ENCODE peak calls at places on chromosomes 12 and 14, in seven cellular contexts. One of them, this sample, is unnamed.

GRCh38 chr12:24960222-24960855 is 11.4 kb upstream of the BCAT1 start:
- DNase-seq in NCI-H2171 treated with DMSO at 0.1 percent for 48 hours: peak; percentile 29
- DNase-seq in tibial artery: no peak
- DNase-seq in NCI-H1417: peak; percentile 11
- DNase-seq in T-helper 9 cell: no peak
- DNase-seq in choroid plexus epithelial cell: peak; percentile 81
- DNase-seq in ELR: peak; percentile 78
- DNase-seq in this sample: peak; percentile 47

GRCh38 chr12:32296541-32296940 is 102.8 kb upstream of the FGD4 start:
- DNase-seq in NCI-H2171 treated with DMSO at 0.1 percent for 48 hours: no peak
- DNase-seq in tibial artery: no peak
- DNase-seq in NCI-H1417: no peak
- DNase-seq in T-helper 9 cell: no peak
- DNase-seq in choroid plexus epithelial cell: peak; percentile 25
- DNase-seq in ELR: no peak
- DNase-seq in this sample: no peak

GRCh38 chr12:91687052-91688017 is 458.3 kb downstream of the BTG1 start:
- DNase-seq in NCI-H2171 treated with DMSO at 0.1 percent for 48 hours: no peak
- DNase-seq in tibial artery: no peak
- DNase-seq in NCI-H1417: no peak
- DNase-seq in T-helper 9 cell: peak; percentile 0
- DNase-seq in choroid plexus epithelial cell: peak; percentile 9
- DNase-seq in ELR: no peak
- DNase-seq in this sample: peak; percentile 61

GRCh38 chr12:30989754-30990153 is 63.2 kb downstream of the TSPAN11 start:
- DNase-seq in NCI-H2171 treated with DMSO at 0.1 percent for 48 hours: peak; percentile 88
- DNase-seq in tibial artery: no peak
- DNase-seq in NCI-H1417: peak; percentile 43
- DNase-seq in T-helper 9 cell: no peak
- DNase-seq in choroid plexus epithelial cell: peak; percentile 24
- DNase-seq in ELR: peak; percentile 28
- DNase-seq in this sample: no peak

GRCh38 chr14:32762886-32763285 is 175.8 kb upstream of the NPAS3 start:
- DNase-seq in NCI-H2171 treated with DMSO at 0.1 percent for 48 hours: no peak
- DNase-seq in tibial artery: no peak
- DNase-seq in NCI-H1417: no peak
- DNase-seq in T-helper 9 cell: no peak
- DNase-seq in choroid plexus epithelial cell: peak; percentile 78
- DNase-seq in ELR: no peak
- DNase-seq in this sample: peak; percentile 3

GRCh38 chr14:61860294-61860918 is 98.2 kb downstream of the SNAPC1 start:
- DNase-seq in NCI-H2171 treated with DMSO at 0.1 percent for 48 hours: peak; percentile 71
- DNase-seq in tibial artery: peak; percentile 56
- DNase-seq in NCI-H1417: peak; percentile 36
- DNase-seq in T-helper 9 cell: peak; percentile 26
- DNase-seq in choroid plexus epithelial cell: peak; percentile 71
- DNase-seq in ELR: peak; percentile 64
- DNase-seq in this sample: peak; percentile 14

GRCh38 chr14:75821828-75822521 is 159.8 kb downstream of the TGFB3 start:
- DNase-seq in NCI-H2171 treated with DMSO at 0.1 percent for 48 hours: no peak
- DNase-seq in tibial artery: no peak
- DNase-seq in NCI-H1417: no peak
- DNase-seq in T-helper 9 cell: no peak
- DNase-seq in choroid plexus epithelial cell: no peak
- DNase-seq in ELR: peak; percentile 52
- DNase-seq in this sample: no peak

GRCh38 chr12:11228268-11228879 is 41.1 kb downstream of the PRB3 start:
- DNase-seq in NCI-H2171 treated with DMSO at 0.1 percent for 48 hours: no peak
- DNase-seq in tibial artery: no peak
- DNase-seq in NCI-H1417: peak; percentile 47
- DNase-seq in T-helper 9 cell: peak; percentile 6
- DNase-seq in choroid plexus epithelial cell: peak; percentile 83
- DNase-seq in ELR: peak; percentile 69
- DNase-seq in this sample: peak; percentile 2

GRCh38 chr14:23327947-23328744 is 6.9 kb downstream of the PABPN1 start:
- DNase-seq in NCI-H2171 treated with DMSO at 0.1 percent for 48 hours: peak; percentile 75
- DNase-seq in tibial artery: peak; percentile 67
- DNase-seq in NCI-H1417: peak; percentile 58
- DNase-seq in T-helper 9 cell: peak; percentile 45
- DNase-seq in choroid plexus epithelial cell: peak; percentile 88
- DNase-seq in ELR: peak; percentile 78
- DNase-seq in this sample: peak; percentile 47

GRCh38 chr14:68541128-68541896 is 251.6 kb downstream of the ZFP36L1 start:
- DNase-seq in NCI-H2171 treated with DMSO at 0.1 percent for 48 hours: no peak
- DNase-seq in tibial artery: no peak
- DNase-seq in NCI-H1417: no peak
- DNase-seq in T-helper 9 cell: no peak
- DNase-seq in choroid plexus epithelial cell: no peak
- DNase-seq in ELR: no peak
- DNase-seq in this sample: no peak

GRCh38 chr14:23613242-23614070 is 22.7 kb upstream of the DHRS2 start:
- DNase-seq in NCI-H2171 treated with DMSO at 0.1 percent for 48 hours: no peak
- DNase-seq in tibial artery: no peak
- DNase-seq in NCI-H1417: no peak
- DNase-seq in T-helper 9 cell: no peak
- DNase-seq in choroid plexus epithelial cell: no peak
- DNase-seq in ELR: no peak
- DNase-seq in this sample: no peak

GRCh38 chr12:109461049-109461845 is 15.9 kb downstream of the KCTD10 start:
- DNase-seq in NCI-H2171 treated with DMSO at 0.1 percent for 48 hours: no peak
- DNase-seq in tibial artery: no peak
- DNase-seq in NCI-H1417: no peak
- DNase-seq in T-helper 9 cell: no peak
- DNase-seq in choroid plexus epithelial cell: peak; percentile 64
- DNase-seq in ELR: peak; percentile 85
- DNase-seq in this sample: peak; percentile 57

GRCh38 chr12:33514893-33515292 is 75.3 kb upstream of the SYT10 start:
- DNase-seq in NCI-H2171 treated with DMSO at 0.1 percent for 48 hours: no peak
- DNase-seq in tibial artery: no peak
- DNase-seq in NCI-H1417: no peak
- DNase-seq in T-helper 9 cell: no peak
- DNase-seq in choroid plexus epithelial cell: peak; percentile 1
- DNase-seq in ELR: no peak
- DNase-seq in this sample: no peak

GRCh38 chr12:57451233-57451778 is 3.8 kb upstream of the INHBE start:
- DNase-seq in NCI-H2171 treated with DMSO at 0.1 percent for 48 hours: no peak
- DNase-seq in tibial artery: no peak
- DNase-seq in NCI-H1417: no peak
- DNase-seq in T-helper 9 cell: no peak
- DNase-seq in choroid plexus epithelial cell: no peak
- DNase-seq in ELR: no peak
- DNase-seq in this sample: no peak

GRCh38 chr12:50598321-50598862 is 93.6 kb downstream of the DIP2B start:
- DNase-seq in NCI-H2171 treated with DMSO at 0.1 percent for 48 hours: no peak
- DNase-seq in tibial artery: no peak
- DNase-seq in NCI-H1417: no peak
- DNase-seq in T-helper 9 cell: no peak
- DNase-seq in choroid plexus epithelial cell: peak; percentile 52
- DNase-seq in ELR: peak; percentile 68
- DNase-seq in this sample: no peak

GRCh38 chr12:105617141-105617540 is 286.6 kb downstream of the C12orf75 start:
- DNase-seq in NCI-H2171 treated with DMSO at 0.1 percent for 48 hours: no peak
- DNase-seq in tibial artery: no peak
- DNase-seq in NCI-H1417: no peak
- DNase-seq in T-helper 9 cell: no peak
- DNase-seq in choroid plexus epithelial cell: no peak
- DNase-seq in ELR: no peak
- DNase-seq in this sample: peak; percentile 80

GRCh38 chr12:79098530-79098929 is 234.0 kb downstream of the SYT1 start:
- DNase-seq in NCI-H2171 treated with DMSO at 0.1 percent for 48 hours: peak; percentile 10
- DNase-seq in tibial artery: no peak
- DNase-seq in NCI-H1417: no peak
- DNase-seq in T-helper 9 cell: no peak
- DNase-seq in choroid plexus epithelial cell: peak; percentile 58
- DNase-seq in ELR: no peak
- DNase-seq in this sample: no peak

GRCh38 chr12:122867701-122868461 is 28.0 kb downstream of the VPS37B start:
- DNase-seq in NCI-H2171 treated with DMSO at 0.1 percent for 48 hours: no peak
- DNase-seq in tibial artery: no peak
- DNase-seq in NCI-H1417: no peak
- DNase-seq in T-helper 9 cell: no peak
- DNase-seq in choroid plexus epithelial cell: no peak
- DNase-seq in ELR: peak; percentile 48
- DNase-seq in this sample: no peak

GRCh38 chr14:100467939-100468338 is 119.3 kb downstream of the BEGAIN start:
- DNase-seq in NCI-H2171 treated with DMSO at 0.1 percent for 48 hours: peak; percentile 46
- DNase-seq in tibial artery: no peak
- DNase-seq in NCI-H1417: no peak
- DNase-seq in T-helper 9 cell: no peak
- DNase-seq in choroid plexus epithelial cell: no peak
- DNase-seq in ELR: no peak
- DNase-seq in this sample: no peak

GRCh38 chr12:91620949-91621348 is 438.3 kb upstream of the DCN start:
- DNase-seq in NCI-H2171 treated with DMSO at 0.1 percent for 48 hours: no peak
- DNase-seq in tibial artery: no peak
- DNase-seq in NCI-H1417: no peak
- DNase-seq in T-helper 9 cell: no peak
- DNase-seq in choroid plexus epithelial cell: peak; percentile 10
- DNase-seq in ELR: peak; percentile 1
- DNase-seq in this sample: no peak

GRCh38 chr12:94795520-94795919 is 145.2 kb upstream of the TMCC3 start:
- DNase-seq in NCI-H2171 treated with DMSO at 0.1 percent for 48 hours: peak; percentile 7
- DNase-seq in tibial artery: no peak
- DNase-seq in NCI-H1417: no peak
- DNase-seq in T-helper 9 cell: no peak
- DNase-seq in choroid plexus epithelial cell: peak; percentile 60
- DNase-seq in ELR: peak; percentile 60
- DNase-seq in this sample: peak; percentile 47

This sample was measured in astrocyte.